ENCODE peak calls at places on chromosome 18, in eight cellular contexts. A is ureter, H is midbrain, U is T-cell, V is AG20443, Q is fibroblast of mammary gland, K is NCI-H2081, M is T1000. B is an unnamed sample.

GRCh38 chr18:12721495-12722275 is 18.8 kb downstream of the PSMG2 start:
- DNase-seq in A (no peak), V (no peak), Q (no peak), U (no peak), H (no peak), M (no peak), K (no peak), B (no peak)

GRCh38 chr18:58669731-58670379 is 1.4 kb upstream of the MALT1 start:
- DNase-seq in M (no peak), V (no peak), Q (peak), A (no peak), K (peak), H (no peak), U (no peak), B (peak)

GRCh38 chr18:58569490-58569911 is 59.4 kb downstream of the ALPK2 start:
- DNase-seq in H (no peak), M (no peak), Q (peak), U (no peak), A (no peak), V (peak), K (no peak), B (no peak)

GRCh38 chr18:63379639-63379962 is 12.6 kb upstream of the KDSR start:
- DNase-seq in H (no peak), A (no peak), U (no peak), Q (peak), K (no peak), M (no peak), V (peak), B (no peak)

GRCh38 chr18:79544386-79544963 is 135.1 kb upstream of the CTDP1 start:
- DNase-seq in K (no peak), A (peak), V (no peak), M (no peak), U (no peak), H (no peak), Q (no peak), B (no peak)

GRCh38 chr18:74507120-74507881 is 11.1 kb downstream of the CNDP2 start:
- DNase-seq in H (no peak), Q (no peak), A (no peak), M (no peak), U (no peak), K (no peak), V (no peak), B (no peak)

GRCh38 chr18:74271656-74272055 is 20.1 kb downstream of the CYB5A start:
- DNase-seq in H (no peak), K (no peak), M (no peak), A (no peak), Q (peak), U (no peak), V (peak), B (no peak)

GRCh38 chr18:2237706-2238105 is 333.6 kb downstream of the METTL4 start:
- DNase-seq in K (no peak), V (no peak), U (no peak), A (no peak), M (no peak), H (no peak), Q (no peak), B (no peak)

GRCh38 chr18:11658989-11659388 is 30.1 kb upstream of the GNAL start:
- DNase-seq in U (no peak), M (no peak), V (no peak), A (no peak), K (no peak), Q (no peak), H (no peak), B (no peak)

GRCh38 chr18:78160961-78161656 is 818.5 kb upstream of the SALL3 start:
- DNase-seq in U (no peak), Q (peak), M (no peak), V (no peak), H (no peak), A (no peak), K (no peak), B (no peak)

GRCh38 chr18:79775441-79776221 is 22.1 kb upstream of the KCNG2 start:
- DNase-seq in Q (no peak), K (no peak), V (no peak), H (no peak), A (no peak), U (no peak), M (no peak), B (no peak)

GRCh38 chr18:32549248-32549842 is 78.7 kb upstream of the GAREM1 start:
- DNase-seq in K (peak), Q (peak), V (peak), A (peak), U (peak), H (peak), M (no peak), B (peak)

GRCh38 chr18:74645717-74646116 is 48.0 kb downstream of the ZNF407 start:
- DNase-seq in M (no peak), Q (no peak), V (no peak), H (no peak), U (no peak), K (peak), A (no peak), B (no peak)

GRCh38 chr18:44123743-44124142 is 556.9 kb upstream of the SETBP1 start:
- DNase-seq in K (no peak), Q (no peak), H (no peak), V (no peak), A (no peak), M (no peak), U (no peak), B (no peak)

GRCh38 chr18:1653873-1654272 is 749.2 kb downstream of the ADCYAP1 start:
- DNase-seq in U (no peak), V (no peak), K (no peak), H (no peak), M (no peak), Q (no peak), A (no peak), B (no peak)

GRCh38 chr18:34329840-34330239 is 105.1 kb upstream of the NOL4 start:
- DNase-seq in M (no peak), Q (no peak), H (no peak), A (no peak), V (no peak), K (no peak), U (no peak), B (no peak)

GRCh38 chr18:41553716-41554115 is 401.3 kb upstream of the PIK3C3 start:
- DNase-seq in M (no peak), A (no peak), U (no peak), H (no peak), V (no peak), K (no peak), Q (no peak), B (no peak)

GRCh38 chr18:69469444-69469919 is 68.8 kb downstream of the DOK6 start:
- DNase-seq in U (peak), Q (peak), V (no peak), M (no peak), H (no peak), A (no peak), K (no peak), B (peak)

GRCh38 chr18:3224223-3224622 is 4.5 kb upstream of the MYOM1 start:
- DNase-seq in K (no peak), U (no peak), H (no peak), Q (no peak), A (no peak), M (no peak), V (no peak), B (no peak)

GRCh38 chr18:49869354-49869753 is 56.0 kb upstream of the ACAA2 start:
- DNase-seq in A (no peak), U (no peak), H (no peak), K (no peak), M (no peak), V (no peak), Q (no peak), B (no peak)

B was measured in erythroblast.